ENCODE peak calls at places on chromosomes 7 and 10, in five cellular contexts. X, C, Z, P and M are unnamed samples.

GRCh38 chr7:143172354-143172753 is 10.9 kb upstream of the TAS2R39 start:
- DNase-seq in X (no peak), C (no peak), Z (peak; percentile 72), P (no peak), M (no peak)

GRCh38 chr10:131569851-131570715 is 258.6 kb upstream of the TCERG1L start:
- DNase-seq in X (no peak), C (no peak), Z (no peak), P (no peak), M (no peak)

GRCh38 chr7:105020926-105021325 is 6.9 kb downstream of the KMT2E start:
- DNase-seq in X (no peak), C (no peak), Z (no peak), P (no peak), M (no peak)

GRCh38 chr7:5630670-5631069 is 150.8 kb downstream of the RNF216 start:
- DNase-seq in X (peak; percentile 51), C (no peak), Z (no peak), P (peak; percentile 72), M (no peak)

GRCh38 chr7:142948603-142949002 is 9.3 kb downstream of the LLCFC1 start:
- DNase-seq in X (no peak), C (no peak), Z (no peak), P (no peak), M (no peak)

GRCh38 chr7:74343281-74344127 is 54.3 kb downstream of the CLIP2 start:
- DNase-seq in X (peak; percentile 10), C (peak; percentile 38), Z (no peak), P (no peak), M (no peak)

GRCh38 chr10:78896169-78896931 is 172.4 kb upstream of the ZMIZ1 start:
- DNase-seq in X (no peak), C (no peak), Z (no peak), P (no peak), M (peak; percentile 86)

GRCh38 chr10:110458583-110458920 is 39.2 kb upstream of the DUSP5 start:
- DNase-seq in X (no peak), C (no peak), Z (no peak), P (no peak), M (no peak)

GRCh38 chr10:110681023-110681681 is 37.0 kb downstream of the RBM20 start:
- DNase-seq in X (peak; percentile 51), C (peak; percentile 22), Z (peak; percentile 27), P (peak; percentile 57), M (no peak)

GRCh38 chr7:140033036-140033435 is 29.7 kb downstream of the PARP12 start:
- DNase-seq in X (no peak), C (no peak), Z (no peak), P (no peak), M (no peak)

GRCh38 chr7:45219801-45220200 is 62.2 kb downstream of the RAMP3 start:
- DNase-seq in X (no peak), C (no peak), Z (no peak), P (no peak), M (no peak)